ENCODE peak calls at places on chromosomes 1 and 21, in five cellular contexts. R, A, H, E and Z are unnamed samples.

GRCh38 chr1:67942269-67942668 is 108.2 kb downstream of the DIRAS3 start:
- DNase-seq in A (no peak), H (no peak), E (no peak), R (no peak), Z (no peak)

GRCh38 chr21:41766883-41767605 is at the start of gene RIPK4:
- DNase-seq in A (peak; percentile 65), R (peak; percentile 91), H (no peak), E (peak; percentile 38), Z (no peak)

GRCh38 chr1:83999316-83999819 is 436 bp upstream of the TTLL7 start:
- DNase-seq in H (peak; percentile 85), R (peak; percentile 82), E (peak; percentile 13), A (peak; percentile 77), Z (peak; percentile 70)

GRCh38 chr1:94011709-94012590 is 102.7 kb upstream of the GCLM start:
- DNase-seq in A (peak; percentile 54), H (no peak), E (no peak), R (peak; percentile 58), Z (no peak)

GRCh38 chr1:67648582-67649326 is 36.2 kb upstream of the GADD45A start:
- DNase-seq in R (no peak), H (no peak), A (no peak), E (no peak), Z (no peak)

GRCh38 chr1:41399148-41399795 is 38.0 kb downstream of the FOXO6 start:
- DNase-seq in A (no peak), H (peak; percentile 71), E (no peak), R (no peak), Z (no peak)

GRCh38 chr1:10387611-10388386 is 11.1 kb upstream of the PGD start:
- DNase-seq in R (no peak), E (no peak), H (peak; percentile 71), A (peak; percentile 70), Z (peak; percentile 30)

GRCh38 chr1:87392241-87393192 is 63.8 kb downstream of the LMO4 start:
- DNase-seq in H (no peak), E (no peak), A (peak; percentile 82), R (peak; percentile 20), Z (no peak)

GRCh38 chr1:84412316-84412942 is 14.1 kb downstream of the DNASE2B start:
- DNase-seq in A (peak; percentile 84), H (no peak), R (no peak), E (no peak), Z (no peak)

GRCh38 chr1:205228052-205228451 is 306 bp downstream of the TMCC2 start:
- DNase-seq in H (no peak), R (no peak), A (no peak), E (no peak), Z (no peak)

GRCh38 chr1:64917328-64917861 is 49.0 kb downstream of the JAK1 start:
- DNase-seq in H (peak; percentile 65), E (no peak), R (peak; percentile 34), A (peak; percentile 99), Z (peak; percentile 48)

GRCh38 chr1:10399487-10399917 is 638 bp downstream of the PGD start:
- DNase-seq in R (no peak), E (no peak), A (peak; percentile 54), H (peak; percentile 62), Z (no peak)

GRCh38 chr21:17340081-17340480 is 172.8 kb upstream of the CXADR start:
- DNase-seq in A (no peak), H (no peak), E (no peak), R (no peak), Z (no peak)

GRCh38 chr1:178941849-178942248 is 71.0 kb upstream of the ANGPTL1 start:
- DNase-seq in H (no peak), R (no peak), E (no peak), A (no peak), Z (no peak)

GRCh38 chr1:215835951-215836350 is 268.8 kb downstream of the KCTD3 start:
- DNase-seq in E (no peak), H (no peak), A (peak; percentile 69), R (no peak), Z (no peak)

GRCh38 chr1:93154898-93155297 is 25.3 kb downstream of the TMED5 start:
- DNase-seq in E (no peak), R (no peak), H (no peak), A (no peak), Z (no peak)

GRCh38 chr1:116904791-116905320 is 4.9 kb upstream of the PTGFRN start:
- DNase-seq in R (no peak), A (peak; percentile 2), E (no peak), H (no peak), Z (no peak)

GRCh38 chr1:37634554-37635308 is at the start of gene RSPO1:
- DNase-seq in A (peak; percentile 33), R (peak; percentile 22), H (no peak), E (no peak), Z (peak; percentile 79)

GRCh38 chr1:159922499-159923202 is 2.7 kb downstream of the TAGLN2 start:
- DNase-seq in E (no peak), R (peak; percentile 69), H (peak; percentile 84), A (peak; percentile 58), Z (peak; percentile 53)

GRCh38 chr1:44609412-44609767 is 64.9 kb downstream of the TMEM53 start:
- DNase-seq in E (no peak), H (peak; percentile 74), R (peak; percentile 56), A (peak; percentile 72), Z (peak; percentile 71)

GRCh38 chr1:47257224-47257623 is 25.2 kb upstream of the TAL1 start:
- DNase-seq in R (no peak), E (no peak), H (no peak), A (no peak), Z (no peak)

GRCh38 chr1:232306269-232306911 is 323.5 kb downstream of the SIPA1L2 start:
- DNase-seq in R (peak; percentile 53), A (no peak), H (peak; percentile 61), E (no peak), Z (peak; percentile 38)

GRCh38 chr21:44455524-44456206 is 355 bp downstream of the LRRC3 start:
- DNase-seq in R (peak; percentile 60), A (peak; percentile 1), E (no peak), H (peak; percentile 76), Z (no peak)

GRCh38 chr1:74467786-74468377 is 44.5 kb downstream of the LRRC53 start:
- DNase-seq in H (no peak), R (no peak), A (no peak), E (no peak), Z (no peak)